ENCODE peak calls at places on chromosomes 1 and 21, in eight cellular contexts. B, U, J, G, V, E, Q and I are unnamed samples.

GRCh38 chr1:178653091-178653490 is 72.0 kb upstream of the RALGPS2 start:
- DNase-seq in U (no peak), V (peak), B (no peak), G (no peak), Q (peak), E (no peak), J (no peak), I (peak)

GRCh38 chr1:38508272-38508671 is 351.3 kb downstream of the RRAGC start:
- DNase-seq in B (no peak), Q (no peak), U (peak), J (no peak), V (no peak), E (no peak), G (no peak), I (no peak)

GRCh38 chr1:116997666-116998065 is 3.9 kb upstream of the CD101 start:
- DNase-seq in V (peak), J (no peak), Q (no peak), E (no peak), G (no peak), B (no peak), U (no peak), I (no peak)

GRCh38 chr21:32113486-32113885 is 165.4 kb downstream of the MIS18A start:
- DNase-seq in Q (no peak), B (no peak), E (no peak), J (no peak), V (no peak), U (no peak), G (no peak), I (no peak)

GRCh38 chr1:32104127-32104526 is 3.7 kb upstream of the KPNA6 start:
- DNase-seq in Q (no peak), E (no peak), B (no peak), J (no peak), U (no peak), V (no peak), G (peak), I (no peak)

GRCh38 chr1:205537386-205538018 is 33.0 kb downstream of the CDK18 start:
- DNase-seq in V (peak), B (no peak), Q (no peak), G (no peak), U (no peak), E (no peak), J (no peak), I (no peak)

GRCh38 chr1:89200668-89201488 is 2.1 kb upstream of the GBP4 start:
- DNase-seq in Q (no peak), G (no peak), V (no peak), U (no peak), J (no peak), E (no peak), B (no peak), I (no peak)

GRCh38 chr1:3035871-3036645 is 14.8 kb downstream of the ACTRT2 start:
- DNase-seq in J (no peak), B (no peak), G (no peak), U (no peak), E (no peak), Q (no peak), V (no peak), I (no peak)

GRCh38 chr21:33395866-33396265 is 7.3 kb upstream of the IFNGR2 start:
- DNase-seq in V (peak), G (no peak), B (no peak), U (no peak), J (no peak), E (no peak), Q (peak), I (no peak)

GRCh38 chr1:164561461-164561860 is 2.5 kb downstream of the PBX1 start:
- DNase-seq in U (no peak), B (no peak), V (peak), Q (no peak), E (no peak), J (no peak), G (no peak), I (no peak)

GRCh38 chr1:244655186-244655585 is 2.3 kb downstream of the DESI2 start:
- DNase-seq in V (no peak), J (no peak), Q (no peak), E (no peak), U (no peak), B (no peak), G (no peak), I (no peak)

GRCh38 chr1:84339503-84339902 is 38.0 kb downstream of the SAMD13 start:
- DNase-seq in E (no peak), V (peak), U (no peak), Q (peak), G (no peak), B (no peak), J (peak), I (no peak)

GRCh38 chr1:31374511-31375196 is 1.8 kb upstream of the FABP3 start:
- DNase-seq in J (no peak), B (no peak), Q (peak), G (no peak), V (peak), E (no peak), U (no peak), I (no peak)

GRCh38 chr1:28115267-28115666 is 26.9 kb upstream of the EYA3 start:
- DNase-seq in J (peak), Q (no peak), V (no peak), G (no peak), B (peak), U (no peak), E (peak), I (no peak)

GRCh38 chr1:212242288-212242984 is 42.8 kb upstream of the PPP2R5A start:
- DNase-seq in J (no peak), G (peak), B (no peak), U (no peak), E (no peak), Q (no peak), V (no peak), I (no peak)

GRCh38 chr21:42061866-42062542 is 9.1 kb upstream of the UMODL1 start:
- DNase-seq in V (peak), G (no peak), U (no peak), B (peak), Q (no peak), J (no peak), E (peak), I (no peak)